ENCODE peak calls at places on chromosomes 13 and 19, in ten cellular contexts. One of them, this sample, is unnamed. For H3K27me3, the result is how much of the 10 kb centered on the place peaks cover.

GRCh38 chr19:38389101-38389925 is 816 bp downstream of the SPRED3 start:
- DNase-seq in AG04450: peak
- DNase-seq in IMR-90: peak
- DNase-seq in endodermal cell: peak
- DNase-seq in lower lobe of right lung: no peak
- DNase-seq in transverse colon: no peak
- DNase-seq in CD8-positive, alpha-beta T cell: no peak
- DNase-seq in cardiac muscle cell: peak
- DNase-seq in A673: peak
- DNase-seq in adrenal gland: no peak
- DNase-seq in this sample: peak

GRCh38 chr19:44303976-44304568 is 753 bp downstream of the ZNF235 start:
- DNase-seq in transverse colon: peak
- DNase-seq in cardiac muscle cell: peak
- DNase-seq in lower lobe of right lung: no peak
- DNase-seq in CD8-positive, alpha-beta T cell: no peak
- DNase-seq in adrenal gland: peak
- DNase-seq in IMR-90: peak
- DNase-seq in AG04450: no peak
- DNase-seq in A673: peak
- DNase-seq in endodermal cell: peak
- DNase-seq in this sample: no peak

GRCh38 chr13:99985886-99986527 is 4.4 kb downstream of the ZIC2 start:
- DNase-seq in IMR-90: no peak
- DNase-seq in cardiac muscle cell: peak
- DNase-seq in lower lobe of right lung: no peak
- DNase-seq in endodermal cell: peak
- DNase-seq in A673: peak
- DNase-seq in adrenal gland: no peak
- DNase-seq in transverse colon: no peak
- DNase-seq in CD8-positive, alpha-beta T cell: no peak
- DNase-seq in AG04450: no peak
- DNase-seq in this sample: no peak

GRCh38 chr13:37869756-37870488 is at the start of gene TRPC4:
- DNase-seq in transverse colon: peak
- DNase-seq in adrenal gland: no peak
- DNase-seq in cardiac muscle cell: peak
- DNase-seq in AG04450: no peak
- DNase-seq in lower lobe of right lung: peak
- DNase-seq in endodermal cell: peak
- DNase-seq in IMR-90: peak
- DNase-seq in CD8-positive, alpha-beta T cell: no peak
- DNase-seq in A673: peak
- DNase-seq in this sample: peak

GRCh38 chr13:105996391-105997028 is 539.0 kb downstream of the EFNB2 start:
- DNase-seq in endodermal cell: no peak
- DNase-seq in cardiac muscle cell: no peak
- DNase-seq in A673: no peak
- DNase-seq in adrenal gland: no peak
- DNase-seq in IMR-90: no peak
- DNase-seq in transverse colon: no peak
- DNase-seq in lower lobe of right lung: no peak
- DNase-seq in CD8-positive, alpha-beta T cell: no peak
- DNase-seq in AG04450: no peak
- DNase-seq in this sample: no peak

GRCh38 chr13:80447747-80448146 is 106.8 kb upstream of the SPRY2 start:
- DNase-seq in A673: no peak
- DNase-seq in lower lobe of right lung: no peak
- DNase-seq in cardiac muscle cell: no peak
- DNase-seq in adrenal gland: no peak
- DNase-seq in CD8-positive, alpha-beta T cell: no peak
- DNase-seq in transverse colon: no peak
- DNase-seq in endodermal cell: no peak
- DNase-seq in IMR-90: no peak
- DNase-seq in AG04450: no peak
- DNase-seq in this sample: no peak

GRCh38 chr19:7942981-7943443 is 454 bp downstream of the TIMM44 start:
- DNase-seq in endodermal cell: no peak
- DNase-seq in transverse colon: no peak
- DNase-seq in adrenal gland: no peak
- DNase-seq in AG04450: no peak
- DNase-seq in IMR-90: no peak
- DNase-seq in cardiac muscle cell: no peak
- DNase-seq in A673: no peak
- DNase-seq in CD8-positive, alpha-beta T cell: no peak
- DNase-seq in lower lobe of right lung: no peak
- DNase-seq in this sample: no peak

GRCh38 chr19:54108496-54108895 is 5.8 kb downstream of the NDUFA3 start:
- DNase-seq in cardiac muscle cell: no peak
- DNase-seq in endodermal cell: no peak
- DNase-seq in IMR-90: no peak
- DNase-seq in transverse colon: no peak
- DNase-seq in lower lobe of right lung: peak
- DNase-seq in adrenal gland: no peak
- DNase-seq in A673: no peak
- DNase-seq in AG04450: no peak
- DNase-seq in CD8-positive, alpha-beta T cell: no peak
- DNase-seq in this sample: no peak

GRCh38 chr13:73938375-73939070 is 195.7 kb downstream of the KLF12 start:
- DNase-seq in AG04450: peak
- DNase-seq in adrenal gland: no peak
- DNase-seq in lower lobe of right lung: no peak
- DNase-seq in cardiac muscle cell: no peak
- DNase-seq in endodermal cell: peak
- DNase-seq in A673: peak
- DNase-seq in CD8-positive, alpha-beta T cell: no peak
- DNase-seq in transverse colon: no peak
- DNase-seq in IMR-90: peak
- DNase-seq in this sample: peak

GRCh38 chr19:58519355-58520256 is at the start of gene ZBTB45:
- DNase-seq in cardiac muscle cell: peak
- DNase-seq in adrenal gland: peak
- DNase-seq in IMR-90: peak
- DNase-seq in A673: peak
- DNase-seq in AG04450: peak
- DNase-seq in endodermal cell: peak
- DNase-seq in lower lobe of right lung: peak
- DNase-seq in CD8-positive, alpha-beta T cell: peak
- DNase-seq in transverse colon: peak
- DNase-seq in this sample: peak

DNA sequence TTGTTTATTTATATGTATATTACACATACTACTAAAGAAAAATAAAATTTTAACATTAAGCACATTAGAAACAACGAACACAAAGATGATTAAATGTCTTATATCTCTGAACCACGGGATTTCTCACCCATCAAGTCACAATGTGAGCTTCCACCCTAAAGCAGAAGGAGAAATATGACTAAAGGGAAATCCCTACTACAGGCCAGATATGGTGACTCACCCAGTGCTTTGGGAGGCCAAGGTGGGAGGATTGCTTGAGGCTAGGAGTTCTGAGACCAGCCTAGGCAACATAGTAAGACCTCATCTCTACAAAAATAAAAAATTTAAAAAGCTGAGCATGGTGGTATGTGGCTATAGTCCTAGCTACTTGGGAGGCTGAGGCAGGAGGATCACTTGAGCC is 24.6 kb downstream of the DCT start:
- DNase-seq in A673: no peak
- DNase-seq in endodermal cell: no peak
- DNase-seq in IMR-90: peak
- DNase-seq in transverse colon: no peak
- DNase-seq in cardiac muscle cell: no peak
- DNase-seq in CD8-positive, alpha-beta T cell: no peak
- DNase-seq in lower lobe of right lung: no peak
- DNase-seq in adrenal gland: no peak
- DNase-seq in AG04450: no peak
- DNase-seq in this sample: no peak
- H3K4me3 ChIP-seq in A673: no peak
- H3K4me3 ChIP-seq in endodermal cell: no peak
- H3K4me3 ChIP-seq in IMR-90: no peak
- H3K4me3 ChIP-seq in transverse colon: no peak
- H3K4me3 ChIP-seq in cardiac muscle cell: no peak
- H3K4me3 ChIP-seq in CD8-positive, alpha-beta T cell: no peak
- H3K4me3 ChIP-seq in lower lobe of right lung: no peak
- H3K4me3 ChIP-seq in adrenal gland: no peak
- H3K4me3 ChIP-seq in AG04450: no peak
- H3K4me3 ChIP-seq in this sample: no peak

DNA sequence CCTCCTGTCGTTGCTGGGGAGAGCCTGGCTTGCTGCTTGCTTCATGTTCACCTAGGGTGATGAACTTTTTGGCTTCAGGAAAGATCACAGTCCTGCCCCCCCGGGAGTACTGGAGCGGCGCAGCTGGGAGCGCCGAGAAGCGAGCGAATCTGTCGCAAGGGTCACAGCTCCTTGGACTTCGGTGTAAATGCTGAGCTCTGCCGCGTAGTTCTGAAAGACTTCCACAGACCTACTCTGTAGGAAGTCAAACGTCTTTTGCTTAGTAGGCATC is 2.7 kb downstream of the ING1 start:
- DNase-seq in transverse colon: peak
- DNase-seq in IMR-90: no peak
- DNase-seq in adrenal gland: no peak
- DNase-seq in A673: peak
- DNase-seq in CD8-positive, alpha-beta T cell: no peak
- DNase-seq in AG04450: no peak
- DNase-seq in lower lobe of right lung: peak
- DNase-seq in endodermal cell: no peak
- DNase-seq in cardiac muscle cell: peak
- DNase-seq in this sample: no peak
- TF ChIP-seq CTCF in transverse colon: no peak
- TF ChIP-seq CTCF in IMR-90: no peak
- TF ChIP-seq CTCF in adrenal gland: no peak
- TF ChIP-seq CTCF in A673: no peak
- TF ChIP-seq CTCF in CD8-positive, alpha-beta T cell: no peak
- TF ChIP-seq CTCF in AG04450: no peak
- TF ChIP-seq CTCF in lower lobe of right lung: no peak
- TF ChIP-seq CTCF in endodermal cell: no peak
- TF ChIP-seq CTCF in cardiac muscle cell: no peak
- TF ChIP-seq CTCF in this sample: no peak

GRCh38 chr19:31351212-31352193 is 2.3 kb upstream of the TSHZ3 start:
- DNase-seq in IMR-90: peak
- DNase-seq in adrenal gland: peak
- DNase-seq in lower lobe of right lung: no peak
- DNase-seq in transverse colon: peak
- DNase-seq in AG04450: no peak
- DNase-seq in cardiac muscle cell: peak
- DNase-seq in A673: peak
- DNase-seq in endodermal cell: peak
- DNase-seq in CD8-positive, alpha-beta T cell: no peak
- DNase-seq in this sample: no peak

GRCh38 chr19:31350033-31350692 is 927 bp upstream of the TSHZ3 start:
- DNase-seq in adrenal gland: peak
- DNase-seq in A673: peak
- DNase-seq in IMR-90: no peak
- DNase-seq in lower lobe of right lung: no peak
- DNase-seq in transverse colon: no peak
- DNase-seq in cardiac muscle cell: no peak
- DNase-seq in endodermal cell: no peak
- DNase-seq in CD8-positive, alpha-beta T cell: no peak
- DNase-seq in AG04450: no peak
- DNase-seq in this sample: no peak

GRCh38 chr19:31349160-31349881 is at the start of gene TSHZ3:
- DNase-seq in AG04450: no peak
- DNase-seq in adrenal gland: peak
- DNase-seq in lower lobe of right lung: peak
- DNase-seq in A673: peak
- DNase-seq in CD8-positive, alpha-beta T cell: peak
- DNase-seq in endodermal cell: peak
- DNase-seq in transverse colon: peak
- DNase-seq in IMR-90: peak
- DNase-seq in cardiac muscle cell: peak
- DNase-seq in this sample: no peak

GRCh38 chr19:31352296-31352781 is 3.1 kb upstream of the TSHZ3 start:
- DNase-seq in IMR-90: no peak
- DNase-seq in endodermal cell: peak
- DNase-seq in CD8-positive, alpha-beta T cell: no peak
- DNase-seq in A673: no peak
- DNase-seq in cardiac muscle cell: no peak
- DNase-seq in transverse colon: no peak
- DNase-seq in adrenal gland: no peak
- DNase-seq in lower lobe of right lung: no peak
- DNase-seq in AG04450: no peak
- DNase-seq in this sample: no peak

GRCh38 chr19:31350693-31351211 is 1.5 kb upstream of the TSHZ3 start:
- DNase-seq in cardiac muscle cell: peak
- DNase-seq in IMR-90: peak
- DNase-seq in CD8-positive, alpha-beta T cell: no peak
- DNase-seq in adrenal gland: peak
- DNase-seq in A673: peak
- DNase-seq in AG04450: no peak
- DNase-seq in lower lobe of right lung: peak
- DNase-seq in transverse colon: peak
- DNase-seq in endodermal cell: peak
- DNase-seq in this sample: no peak
- H3K27me3 ChIP-seq in cardiac muscle cell: half or more
- H3K27me3 ChIP-seq in IMR-90: under half
- H3K27me3 ChIP-seq in CD8-positive, alpha-beta T cell: half or more
- H3K27me3 ChIP-seq in adrenal gland: under half
- H3K27me3 ChIP-seq in A673: under half
- H3K27me3 ChIP-seq in AG04450: under half
- H3K27me3 ChIP-seq in lower lobe of right lung: half or more
- H3K27me3 ChIP-seq in transverse colon: half or more
- H3K27me3 ChIP-seq in endodermal cell: half or more
- H3K27me3 ChIP-seq in this sample: half or more

GRCh38 chr13:107587681-107588080 is 627.7 kb downstream of the LIG4 start:
- DNase-seq in transverse colon: no peak
- DNase-seq in adrenal gland: no peak
- DNase-seq in A673: no peak
- DNase-seq in lower lobe of right lung: no peak
- DNase-seq in endodermal cell: no peak
- DNase-seq in AG04450: no peak
- DNase-seq in cardiac muscle cell: no peak
- DNase-seq in CD8-positive, alpha-beta T cell: no peak
- DNase-seq in IMR-90: no peak
- DNase-seq in this sample: no peak

GRCh38 chr13:107585466-107585865 is 629.9 kb downstream of the LIG4 start:
- DNase-seq in cardiac muscle cell: no peak
- DNase-seq in IMR-90: peak
- DNase-seq in A673: no peak
- DNase-seq in transverse colon: no peak
- DNase-seq in endodermal cell: no peak
- DNase-seq in adrenal gland: no peak
- DNase-seq in CD8-positive, alpha-beta T cell: no peak
- DNase-seq in lower lobe of right lung: no peak
- DNase-seq in AG04450: no peak
- DNase-seq in this sample: no peak

GRCh38 chr13:107582171-107582570 is 633.2 kb downstream of the LIG4 start:
- DNase-seq in IMR-90: no peak
- DNase-seq in transverse colon: no peak
- DNase-seq in adrenal gland: no peak
- DNase-seq in AG04450: no peak
- DNase-seq in lower lobe of right lung: no peak
- DNase-seq in cardiac muscle cell: no peak
- DNase-seq in endodermal cell: no peak
- DNase-seq in A673: no peak
- DNase-seq in CD8-positive, alpha-beta T cell: no peak
- DNase-seq in this sample: no peak

GRCh38 chr13:107590556-107590955 is 624.8 kb downstream of the LIG4 start:
- DNase-seq in endodermal cell: no peak
- DNase-seq in AG04450: no peak
- DNase-seq in transverse colon: no peak
- DNase-seq in IMR-90: peak
- DNase-seq in adrenal gland: no peak
- DNase-seq in CD8-positive, alpha-beta T cell: no peak
- DNase-seq in cardiac muscle cell: no peak
- DNase-seq in lower lobe of right lung: no peak
- DNase-seq in A673: no peak
- DNase-seq in this sample: peak

GRCh38 chr13:107586216-107586615 is 629.1 kb downstream of the LIG4 start:
- DNase-seq in IMR-90: peak
- DNase-seq in transverse colon: no peak
- DNase-seq in AG04450: peak
- DNase-seq in endodermal cell: no peak
- DNase-seq in lower lobe of right lung: no peak
- DNase-seq in adrenal gland: no peak
- DNase-seq in cardiac muscle cell: no peak
- DNase-seq in CD8-positive, alpha-beta T cell: no peak
- DNase-seq in A673: no peak
- DNase-seq in this sample: no peak
- H3K4me3 ChIP-seq in IMR-90: no peak
- H3K4me3 ChIP-seq in transverse colon: no peak
- H3K4me3 ChIP-seq in AG04450: no peak
- H3K4me3 ChIP-seq in endodermal cell: no peak
- H3K4me3 ChIP-seq in lower lobe of right lung: no peak
- H3K4me3 ChIP-seq in adrenal gland: no peak
- H3K4me3 ChIP-seq in cardiac muscle cell: no peak
- H3K4me3 ChIP-seq in CD8-positive, alpha-beta T cell: no peak
- H3K4me3 ChIP-seq in A673: no peak
- H3K4me3 ChIP-seq in this sample: no peak

This sample was measured in kidney epithelial cell.